ENCODE peak calls at places on chromosomes 1 and 21, in five cellular contexts. I is body of pancreas, E is NCI-H524, D is uterus, L is T47D. F is an unnamed sample.

GRCh38 chr1:16396591-16396990 is 29.5 kb downstream of the SZRD1 start:
- DNase-seq in I (peak), E (peak), D (peak), L (no peak), F (no peak)

GRCh38 chr1:150808851-150809250 is 791 bp upstream of the CTSK start:
- DNase-seq in I (no peak), E (no peak), D (no peak), L (no peak), F (no peak)

GRCh38 chr1:183278736-183279591 is 92.9 kb downstream of the LAMC2 start:
- DNase-seq in I (no peak), E (no peak), D (no peak), L (no peak), F (no peak)

GRCh38 chr1:227777646-227778045 is 37.8 kb upstream of the PRSS38 start:
- DNase-seq in I (no peak), E (no peak), D (peak), L (no peak), F (no peak)

GRCh38 chr1:35269190-35269988 is 880 bp downstream of the ZMYM4 start:
- DNase-seq in I (no peak), E (no peak), D (no peak), L (no peak), F (no peak)

GRCh38 chr1:185595835-185596667 is 138.1 kb upstream of the HMCN1 start:
- DNase-seq in I (peak), E (peak), D (no peak), L (peak), F (peak)

GRCh38 chr21:22657786-22658185 is 1659.6 kb downstream of the NCAM2 start:
- DNase-seq in I (no peak), E (no peak), D (no peak), L (no peak), F (no peak)

GRCh38 chr1:156276966-156277381 is 5.7 kb downstream of the SMG5 start:
- DNase-seq in I (peak), E (no peak), D (no peak), L (no peak), F (peak)

GRCh38 chr1:15364740-15365139 is 44.9 kb upstream of the EFHD2 start:
- DNase-seq in I (no peak), E (no peak), D (no peak), L (no peak), F (no peak)

GRCh38 chr21:43355196-43355924 is 71.6 kb downstream of the SIK1 start:
- DNase-seq in I (no peak), E (no peak), D (no peak), L (no peak), F (no peak)

GRCh38 chr1:41679531-41679930 is 195.0 kb upstream of the EDN2 start:
- DNase-seq in I (no peak), E (no peak), D (no peak), L (no peak), F (no peak)

GRCh38 chr1:12447301-12447700 is 170.7 kb downstream of the DHRS3 start:
- DNase-seq in I (no peak), E (no peak), D (no peak), L (no peak), F (no peak)

GRCh38 chr1:157319567-157319966 is 181.4 kb upstream of the ETV3 start:
- DNase-seq in I (no peak), E (no peak), D (no peak), L (no peak), F (no peak)

F was measured in Caco-2.